ENCODE peak calls at places on chromosomes 11 and 22, in four cellular contexts. J is A549, B is GM06990, Z is fibroblast of lung. K is an unnamed sample.

GRCh38 chr11:66970808-66971442 is 4.2 kb upstream of the C11orf86 start:
- DNase-seq in J (peak; percentile 99), B (no peak), Z (peak; percentile 100), K (no peak)

GRCh38 chr11:2806351-2807058 is 79.1 kb downstream of the CDKN1C start:
- DNase-seq in J (no peak), B (no peak), Z (no peak), K (peak; percentile 77)

GRCh38 chr22:20956258-20957117 is 10.6 kb upstream of the AIFM3 start:
- DNase-seq in J (peak; percentile 75), B (no peak), Z (peak; percentile 34), K (no peak)

GRCh38 chr11:4577761-4578160 is 3.8 kb upstream of the OR52I2 start:
- DNase-seq in J (no peak), B (no peak), Z (no peak), K (no peak)

GRCh38 chr22:27206001-27206746 is 548.8 kb downstream of the MIAT start:
- DNase-seq in J (no peak), B (no peak), Z (peak; percentile 71), K (no peak)

GRCh38 chr11:1104411-1105182 is 29.9 kb downstream of the MUC2 start:
- DNase-seq in J (no peak), B (no peak), Z (no peak), K (no peak)

GRCh38 chr11:70604221-70604620 is 205.9 kb downstream of the CTTN start:
- DNase-seq in J (no peak), B (no peak), Z (no peak), K (no peak)

GRCh38 chr22:22403771-22404170 is 104.8 kb downstream of the ZNF280B start:
- DNase-seq in J (peak; percentile 6), B (no peak), Z (no peak), K (peak; percentile 53)

GRCh38 chr11:105786766-105787165 is 176.9 kb downstream of the GRIA4 start:
- DNase-seq in J (no peak), B (no peak), Z (no peak), K (no peak)

GRCh38 chr11:32090774-32091370 is at the start of gene RCN1:
- DNase-seq in J (peak; percentile 66), B (peak; percentile 75), Z (peak; percentile 88), K (peak; percentile 92)

GRCh38 chr22:47071078-47071811 is 308.8 kb downstream of the TBC1D22A start:
- DNase-seq in J (no peak), B (no peak), Z (peak; percentile 51), K (no peak)

GRCh38 chr11:111063711-111064110 is 181.8 kb upstream of the POU2AF2 start:
- DNase-seq in J (no peak), B (no peak), Z (peak; percentile 55), K (no peak)

GRCh38 chr11:91164452-91164822 is 941.6 kb upstream of the CHORDC1 start:
- DNase-seq in J (peak; percentile 20), B (no peak), Z (peak; percentile 23), K (no peak)

GRCh38 chr22:23192133-23192532 is 11.8 kb downstream of the BCR start:
- DNase-seq in J (no peak), B (no peak), Z (no peak), K (no peak)

GRCh38 chr11:1728931-1729691 is 21.3 kb downstream of the IFITM10 start:
- DNase-seq in J (no peak), B (no peak), Z (no peak), K (no peak)

GRCh38 chr11:76680517-76681425 is 10.2 kb upstream of the LRRC32 start:
- DNase-seq in J (peak; percentile 73), B (no peak), Z (peak; percentile 55), K (peak; percentile 90)

GRCh38 chr11:2578006-2578933 is 121.5 kb downstream of the KCNQ1OT1 start:
- DNase-seq in J (no peak), B (no peak), Z (no peak), K (no peak)

GRCh38 chr22:44889233-44889878 is 120.4 kb downstream of the PHF21B start:
- DNase-seq in J (no peak), B (no peak), Z (no peak), K (no peak)

GRCh38 chr11:69360606-69361005 is 66.7 kb downstream of the MYEOV start:
- DNase-seq in J (no peak), B (no peak), Z (no peak), K (peak; percentile 80)

GRCh38 chr11:68889948-68890446 is 13.6 kb downstream of the MRPL21 start:
- DNase-seq in J (peak; percentile 42), B (no peak), Z (peak; percentile 57), K (peak; percentile 97)

GRCh38 chr22:28249402-28249801 is 330.3 kb upstream of the PITPNB start:
- DNase-seq in J (no peak), B (no peak), Z (no peak), K (no peak)

GRCh38 chr11:69509846-69510390 is 28.5 kb downstream of the LINC01488 start:
- DNase-seq in J (no peak), B (no peak), Z (no peak), K (no peak)

GRCh38 chr11:3958301-3958700 is 102.8 kb downstream of the STIM1 start:
- DNase-seq in J (no peak), B (no peak), Z (no peak), K (no peak)

GRCh38 chr11:117670924-117671323 is 126.1 kb downstream of the DSCAML1 start:
- DNase-seq in J (no peak), B (no peak), Z (no peak), K (no peak)

GRCh38 chr11:123945132-123945531 is 1.5 kb upstream of the OR6T1 start:
- DNase-seq in J (no peak), B (no peak), Z (no peak), K (no peak)

GRCh38 chr11:70048279-70049024 is 29.7 kb upstream of the ANO1 start:
- DNase-seq in J (peak; percentile 10), B (no peak), Z (no peak), K (peak; percentile 63)

GRCh38 chr11:64865286-64866172 is 12.9 kb downstream of the EHD1 start:
- DNase-seq in J (no peak), B (peak; percentile 71), Z (peak; percentile 85), K (no peak)

GRCh38 chr11:43504316-43504950 is 145.7 kb downstream of the TTC17 start:
- DNase-seq in J (peak; percentile 39), B (no peak), Z (peak; percentile 7), K (no peak)

GRCh38 chr11:43508511-43508918 is 149.8 kb downstream of the TTC17 start:
- DNase-seq in J (peak; percentile 19), B (no peak), Z (peak; percentile 51), K (no peak)

GRCh38 chr11:43507171-43507570 is 148.5 kb downstream of the TTC17 start:
- DNase-seq in J (no peak), B (no peak), Z (no peak), K (peak; percentile 54)

GRCh38 chr11:43505171-43505570 is 146.5 kb downstream of the TTC17 start:
- DNase-seq in J (no peak), B (no peak), Z (no peak), K (peak; percentile 57)

GRCh38 chr11:43503417-43503816 is 144.7 kb downstream of the TTC17 start:
- DNase-seq in J (no peak), B (no peak), Z (no peak), K (peak; percentile 2)
- TF ChIP-seq CTCF in J (no peak), B (no peak), Z (no peak), K (no peak)

DNA sequence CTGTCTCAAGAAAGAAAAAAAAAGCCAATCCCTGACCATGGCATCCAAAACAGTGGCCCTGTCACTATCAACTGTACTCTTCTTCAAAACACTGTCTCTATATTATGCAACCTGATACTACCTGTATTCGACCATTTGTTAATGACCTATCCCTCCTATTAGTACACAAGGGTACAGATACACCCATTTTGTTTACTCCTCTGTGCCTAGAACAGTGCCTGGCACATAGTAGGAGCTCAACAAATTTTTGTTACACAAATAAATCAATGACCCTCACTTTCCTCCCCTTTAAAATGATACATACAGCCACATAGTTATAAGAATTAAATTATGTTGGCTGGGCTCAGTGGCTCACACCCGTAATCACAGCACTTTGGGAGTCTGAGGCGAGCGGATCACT is 13.4 kb upstream of the CREB3L1 start:
- DNase-seq in J (no peak), B (no peak), Z (no peak), K (no peak)
- TF ChIP-seq CTCF in J (no peak), B (no peak), Z (no peak), K (no peak)

GRCh38 chr11:129785383-129786111 is 30.1 kb upstream of the TMEM45B start:
- DNase-seq in J (peak; percentile 8), B (no peak), Z (peak; percentile 5), K (no peak)
- TF ChIP-seq CTCF in J (peak; percentile 55), B (peak; percentile 6), Z (peak; percentile 19), K (peak; percentile 43)

GRCh38 chr11:17719028-17719939 is at the start of gene MYOD1:
- DNase-seq in J (peak; percentile 43), B (no peak), Z (peak; percentile 24), K (no peak)
- TF ChIP-seq CTCF in J (no peak), B (no peak), Z (no peak), K (no peak)

DNA sequence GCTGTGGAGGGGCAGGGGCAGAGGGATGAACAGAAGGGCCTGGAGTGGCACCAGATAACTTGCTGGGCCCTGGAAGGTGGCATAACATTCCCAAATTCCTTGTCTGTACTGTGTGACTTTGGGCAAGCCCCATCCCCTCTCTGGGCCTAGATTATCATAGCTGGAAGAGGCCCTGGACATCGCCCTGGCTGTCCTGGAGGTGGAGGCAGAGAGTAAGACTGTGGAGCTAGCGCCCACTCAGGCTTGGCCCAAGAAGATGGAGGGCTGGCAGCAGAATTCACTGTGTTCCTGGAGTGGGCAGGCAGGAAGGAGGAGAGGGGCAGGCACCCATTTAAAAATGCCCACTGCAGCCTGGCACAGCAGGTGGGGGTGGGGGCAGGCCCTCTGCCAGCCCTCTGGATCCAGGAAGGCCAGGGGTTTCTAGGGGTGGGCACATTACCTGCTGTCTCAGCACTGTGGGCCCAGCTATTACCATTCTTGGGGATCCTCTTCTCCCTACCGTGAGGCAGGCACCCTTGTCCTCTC is 22.6 kb downstream of the ARHGEF17 start:
- DNase-seq in J (peak; percentile 53), B (no peak), Z (peak; percentile 48), K (no peak)
- TF ChIP-seq CTCF in J (no peak), B (no peak), Z (peak; percentile 68), K (peak; percentile 54)

DNA sequence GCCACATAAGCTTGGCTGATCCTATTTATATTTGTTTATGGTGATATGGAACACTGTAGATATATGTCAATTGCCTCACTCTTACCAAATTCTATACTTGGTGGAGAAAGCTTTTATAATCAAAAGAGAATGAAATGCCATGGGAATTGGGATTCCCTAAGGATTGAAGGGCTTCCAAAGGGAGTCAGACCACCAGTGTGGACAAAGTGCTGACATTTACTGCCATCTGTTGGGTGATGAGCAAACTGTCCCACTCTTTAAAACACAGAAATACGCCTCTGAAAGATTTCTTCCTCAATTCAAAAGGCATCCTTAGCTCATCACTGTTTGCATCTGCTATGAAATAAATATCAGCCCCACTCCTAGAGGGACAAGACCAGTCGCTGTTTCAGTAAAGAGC is 7.1 kb downstream of the SLC1A2 start:
- DNase-seq in J (peak; percentile 25), B (no peak), Z (peak; percentile 3), K (no peak)
- TF ChIP-seq CTCF in J (peak; percentile 72), B (peak; percentile 48), Z (peak; percentile 60), K (peak; percentile 68)

K was measured in osteocyte.